ENCODE peak calls at places on chromosomes 3 and 15, in five cellular contexts. D is stromal cell of bone marrow, C is endothelial cell, A is GM23248, Z is body of pancreas. G is an unnamed sample.

GRCh38 chr3:34956511-34956910 is 682.8 kb upstream of the ARPP21 start:
- DNase-seq in C (no peak), A (no peak), D (no peak), Z (no peak), G (no peak)

GRCh38 chr15:91855241-91855640 is 1.7 kb downstream of the SLCO3A1 start:
- DNase-seq in D (no peak), A (no peak), C (no peak), Z (no peak), G (no peak)

GRCh38 chr15:59191855-59192237 is 14.8 kb upstream of the LDHAL6B start:
- DNase-seq in A (peak), C (no peak), D (peak), Z (no peak), G (no peak)

GRCh38 chr3:13670292-13670691 is 121.4 kb downstream of the FBLN2 start:
- DNase-seq in A (no peak), Z (no peak), D (no peak), C (no peak), G (no peak)

GRCh38 chr15:27222479-27222878 is 251.5 kb downstream of the GABRG3 start:
- DNase-seq in C (no peak), D (peak), A (peak), Z (no peak), G (no peak)

GRCh38 chr3:22089284-22089683 is 338.3 kb upstream of the ZNF385D start:
- DNase-seq in D (peak), C (peak), Z (peak), A (peak), G (peak)

GRCh38 chr3:183871541-183871940 is 13.1 kb downstream of the PARL start:
- DNase-seq in A (no peak), Z (no peak), D (no peak), C (no peak), G (no peak)

GRCh38 chr15:41794081-41794480 is 19.8 kb downstream of the MAPKBP1 start:
- DNase-seq in D (no peak), A (peak), Z (no peak), C (no peak), G (no peak)

GRCh38 chr15:85588657-85589056 is 206.1 kb downstream of the KLHL25 start:
- DNase-seq in Z (no peak), A (peak), C (no peak), D (no peak), G (no peak)

GRCh38 chr3:143851331-143852017 is 3.2 kb upstream of the SLC9A9 start:
- DNase-seq in D (no peak), C (no peak), Z (no peak), A (no peak), G (no peak)

GRCh38 chr3:10783360-10784346 is 32.4 kb upstream of the SLC6A11 start:
- DNase-seq in D (peak), A (peak), C (peak), Z (no peak), G (no peak)

GRCh38 chr3:134320749-134321148 is 53.5 kb downstream of the AMOTL2 start:
- DNase-seq in D (no peak), A (peak), C (no peak), Z (no peak), G (no peak)

GRCh38 chr15:100114100-100114499 is 227.7 kb downstream of the ADAMTS17 start:
- DNase-seq in C (no peak), D (peak), A (peak), Z (peak), G (no peak)

GRCh38 chr3:47108546-47108945 is 55.4 kb downstream of the SETD2 start:
- DNase-seq in D (no peak), C (no peak), Z (no peak), A (peak), G (no peak)

GRCh38 chr3:99709686-99710085 is 71.3 kb downstream of the COL8A1 start:
- DNase-seq in C (no peak), A (no peak), Z (no peak), D (no peak), G (no peak)

GRCh38 chr15:70344666-70345065 is 246.9 kb upstream of the TLE3 start:
- DNase-seq in D (no peak), A (no peak), Z (peak), C (no peak), G (no peak)

GRCh38 chr15:36497903-36498302 is 81.5 kb upstream of the CDIN1 start:
- DNase-seq in A (no peak), Z (no peak), D (no peak), C (no peak), G (no peak)

GRCh38 chr3:47419083-47420043 is 38.5 kb downstream of the PTPN23 start:
- DNase-seq in C (no peak), A (no peak), D (no peak), Z (no peak), G (no peak)

GRCh38 chr15:69573815-69574472 is 121.3 kb downstream of the RPLP1 start:
- DNase-seq in Z (no peak), D (peak), C (no peak), A (peak), G (no peak)

GRCh38 chr15:91882858-91883586 is 29.5 kb downstream of the SLCO3A1 start:
- DNase-seq in A (peak), C (no peak), Z (no peak), D (no peak), G (no peak)

GRCh38 chr15:59339252-59339672 is 33.4 kb downstream of the MYO1E start:
- DNase-seq in C (no peak), Z (no peak), A (peak), D (peak), G (peak)

GRCh38 chr15:78565951-78566774 is 843 bp downstream of the CHRNA5 start:
- DNase-seq in C (no peak), A (peak), D (no peak), Z (peak), G (peak)

GRCh38 chr3:60053518-60054265 is 1003.9 kb upstream of the CFAP20DC start:
- DNase-seq in C (no peak), A (peak), D (peak), Z (no peak), G (no peak)

GRCh38 chr3:12944849-12945248 is 103.5 kb upstream of the RPL32 start:
- DNase-seq in Z (no peak), A (no peak), C (no peak), D (no peak), G (no peak)

GRCh38 chr15:96343529-96344072 is 13.1 kb downstream of the NR2F2 start:
- DNase-seq in D (no peak), C (no peak), Z (no peak), A (no peak), G (no peak)

GRCh38 chr15:37361621-37362020 is 261.3 kb upstream of the MEIS2 start:
- DNase-seq in Z (no peak), C (no peak), A (no peak), D (no peak), G (no peak)

GRCh38 chr3:42264399-42265058 is 1.5 kb downstream of the CCK start:
- DNase-seq in Z (peak), D (peak), C (no peak), A (peak), G (peak)

GRCh38 chr3:49397470-49397869 is 14.3 kb downstream of the RHOA start:
- DNase-seq in A (no peak), D (no peak), Z (no peak), C (no peak), G (no peak)

GRCh38 chr15:39869858-39870515 is 50.1 kb downstream of the GPR176 start:
- DNase-seq in A (no peak), C (no peak), D (peak), Z (no peak), G (no peak)

GRCh38 chr3:31523543-31523942 is 9.2 kb upstream of the STT3B start:
- DNase-seq in A (no peak), C (no peak), Z (no peak), D (no peak), G (no peak)

GRCh38 chr15:36558921-36559320 is 20.5 kb upstream of the CDIN1 start:
- DNase-seq in D (no peak), Z (no peak), A (no peak), C (no peak), G (no peak)

GRCh38 chr3:8336456-8336855 is 165.2 kb upstream of the LMCD1 start:
- DNase-seq in C (no peak), A (no peak), Z (no peak), D (no peak), G (peak)

GRCh38 chr3:75295013-75295412 is 369.1 kb upstream of the FRG2C start:
- DNase-seq in D (no peak), A (no peak), Z (no peak), C (no peak), G (no peak)

GRCh38 chr3:180594631-180595348 is 7.2 kb upstream of the TTC14 start:
- DNase-seq in Z (no peak), A (peak), C (no peak), D (peak), G (peak)

GRCh38 chr3:45215466-45215865 is 10.6 kb downstream of the TMEM158 start:
- DNase-seq in Z (no peak), A (no peak), D (no peak), C (no peak), G (no peak)

GRCh38 chr3:105938101-105938500 is 69.3 kb upstream of the CBLB start:
- DNase-seq in C (no peak), A (peak), D (peak), Z (no peak), G (no peak)

G was measured in Caco-2.